ENCODE peak calls at places on chromosomes 4 and X, in five cellular contexts. W is PC-3, R is fibroblast of lung, B is Karpas-422, J is PC-9. O is an unnamed sample.

GRCh38 chrX:7068939-7069367 is 78.6 kb upstream of the STS start:
- DNase-seq in W (no peak), R (no peak), B (peak; percentile 78), J (no peak), O (peak; percentile 44)

GRCh38 chr4:166421556-166422156 is 548.6 kb downstream of the TLL1 start:
- DNase-seq in W (peak; percentile 28), R (peak; percentile 88), B (no peak), J (no peak), O (peak; percentile 3)

GRCh38 chr4:101400096-101400495 is 52.8 kb upstream of the PPP3CA start:
- DNase-seq in W (peak; percentile 82), R (peak; percentile 94), B (no peak), J (no peak), O (no peak)

GRCh38 chrX:12011075-12011474 is 127.2 kb upstream of the FRMPD4 start:
- DNase-seq in W (peak; percentile 76), R (peak; percentile 53), B (no peak), J (no peak), O (no peak)

GRCh38 chr4:2503809-2504208 is 32.6 kb upstream of the FAM193A start:
- DNase-seq in W (no peak), R (no peak), B (no peak), J (no peak), O (no peak)

GRCh38 chr4:73375328-73375741 is 28.8 kb upstream of the ALB start:
- DNase-seq in W (no peak), R (no peak), B (no peak), J (no peak), O (no peak)

GRCh38 chr4:37826282-37827029 is at the start of gene PGM2:
- DNase-seq in W (peak; percentile 77), R (peak; percentile 83), B (peak; percentile 96), J (peak; percentile 83), O (peak; percentile 94)

GRCh38 chr4:57037982-57038604 is 59.4 kb downstream of the POLR2B start:
- DNase-seq in W (peak; percentile 80), R (no peak), B (peak; percentile 75), J (peak; percentile 53), O (peak; percentile 89)

GRCh38 chr4:83510442-83510841 is 25.5 kb upstream of the GPAT3 start:
- DNase-seq in W (no peak), R (no peak), B (no peak), J (no peak), O (no peak)

GRCh38 chr4:21697583-21697982 is 251.0 kb downstream of the KCNIP4 start:
- DNase-seq in W (peak; percentile 65), R (peak; percentile 42), B (no peak), J (peak; percentile 63), O (peak; percentile 77)

GRCh38 chr4:149845643-149846208 is 30.1 kb upstream of the IQCM start:
- DNase-seq in W (no peak), R (no peak), B (no peak), J (no peak), O (no peak)

GRCh38 chrX:21990812-21991211 is 41.3 kb upstream of the PHEX start:
- DNase-seq in W (no peak), R (no peak), B (peak; percentile 37), J (no peak), O (no peak)

GRCh38 chrX:30661228-30661627 is 8.0 kb downstream of the GK start:
- DNase-seq in W (no peak), R (no peak), B (no peak), J (no peak), O (no peak)

GRCh38 chr4:99054428-99054994 is 34.1 kb downstream of the ADH5 start:
- DNase-seq in W (no peak), R (no peak), B (no peak), J (no peak), O (no peak)

GRCh38 chr4:99061048-99061447 is 27.5 kb downstream of the ADH5 start:
- DNase-seq in W (no peak), R (no peak), B (no peak), J (no peak), O (no peak)

GRCh38 chr4:99062120-99062519 is 26.5 kb downstream of the ADH5 start:
- DNase-seq in W (no peak), R (peak; percentile 15), B (no peak), J (no peak), O (no peak)

GRCh38 chr4:99059550-99059949 is 29.0 kb downstream of the ADH5 start:
- DNase-seq in W (no peak), R (no peak), B (no peak), J (no peak), O (no peak)

GRCh38 chr4:99058228-99058627 is 30.4 kb downstream of the ADH5 start:
- DNase-seq in W (no peak), R (no peak), B (no peak), J (no peak), O (no peak)
- H3K36me3 ChIP-seq in W (peaks cover 37% of the 10 kb centered on the region), R (peaks cover 4% of the 10 kb centered on the region), B (peaks cover 29% of the 10 kb centered on the region), J (peaks cover 46% of the 10 kb centered on the region), O (peaks cover 26% of the 10 kb centered on the region)

DNA sequence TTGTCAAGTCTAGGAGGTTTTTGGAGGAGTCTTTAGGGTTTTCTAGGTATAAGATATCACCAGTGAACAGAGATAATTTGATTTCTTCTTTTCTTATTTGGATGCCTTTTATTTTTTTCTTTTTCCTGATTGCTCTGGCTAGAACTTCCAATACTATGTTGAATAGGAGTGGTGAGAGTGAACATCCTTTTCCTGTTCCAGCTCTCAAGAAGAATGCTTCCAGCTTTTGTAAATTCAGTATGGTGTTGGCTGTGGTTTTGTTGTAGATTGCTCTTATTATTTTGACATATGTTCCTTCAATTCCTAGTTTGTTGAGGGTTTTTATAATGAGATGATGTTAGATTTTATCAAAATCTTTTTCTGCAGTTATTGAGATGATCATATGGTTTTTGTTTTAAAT is 165.6 kb upstream of the WDFY3 start:
- DNase-seq in W (no peak), R (no peak), B (no peak), J (no peak), O (no peak)
- H3K4me2 ChIP-seq in W (no peak overlapping the region), R (no peak overlapping the region), B (no peak overlapping the region), J (no peak overlapping the region), O (no peak overlapping the region)

DNA sequence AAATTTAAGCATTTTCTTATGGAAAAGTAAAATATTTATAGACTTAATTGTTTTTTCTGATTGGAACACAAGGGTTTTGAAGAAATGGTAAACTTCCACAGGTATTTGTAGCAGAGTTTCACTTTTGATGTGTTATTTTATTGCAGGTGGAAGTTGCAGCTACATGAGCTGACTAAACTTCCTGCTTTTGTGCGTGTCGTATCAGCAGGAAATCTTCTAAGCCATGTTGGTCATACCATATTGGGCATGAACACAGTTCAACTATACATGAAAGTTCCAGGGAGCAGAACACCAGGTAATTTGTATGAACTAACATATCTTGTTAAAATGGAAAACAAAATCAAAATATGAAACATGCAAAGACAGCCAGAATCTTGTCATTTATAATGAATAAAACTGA is 117.4 kb downstream of the DIPK2B start:
- DNase-seq in W (no peak), R (no peak), B (no peak), J (no peak), O (no peak)
- H3K36me3 ChIP-seq in W (peaks cover 33% of the 10 kb centered on the region), R (no peaks in the 10 kb centered on the region), B (peaks cover 33% of the 10 kb centered on the region), J (no peaks in the 10 kb centered on the region), O (peaks cover 34% of the 10 kb centered on the region)

GRCh38 chr4:69713593-69713992 is 46.8 kb downstream of the SULT1B1 start:
- DNase-seq in W (no peak), R (no peak), B (no peak), J (no peak), O (no peak)

GRCh38 chr4:69716654-69717053 is 43.8 kb downstream of the SULT1B1 start:
- DNase-seq in W (no peak), R (no peak), B (no peak), J (no peak), O (no peak)

GRCh38 chr4:69717778-69718177 is 42.6 kb downstream of the SULT1B1 start:
- DNase-seq in W (no peak), R (no peak), B (no peak), J (no peak), O (no peak)

GRCh38 chr4:69714086-69714485 is 46.3 kb downstream of the SULT1B1 start:
- DNase-seq in W (no peak), R (no peak), B (no peak), J (no peak), O (no peak)

GRCh38 chr4:69718376-69719293 is 41.8 kb downstream of the SULT1B1 start:
- DNase-seq in W (peak; percentile 33), R (peak; percentile 27), B (no peak), J (no peak), O (peak; percentile 9)
- H3K4me2 ChIP-seq in W (peak overlapping the region; percentile 14), R (no peak overlapping the region), B (no peak overlapping the region), J (no peak overlapping the region), O (peak overlapping the region; percentile 68)